ENCODE peak calls at places on chromosomes 4 and X, in eight cellular contexts. P is thoracic aorta; J is mesendoderm; I is pancreas; E is fibroblast of mammary gland; R is CD8-positive, alpha-beta T cell; Y is aorta; A is K562. S is an unnamed sample.
A peak's percentile ranks its signal among the peaks of the same experiment; 100 is the strongest.

GRCh38 chr4:7342223-7342576 is 92.5 kb downstream of the PSAPL1 start:
- DNase-seq in J (no peak), E (no peak), A (no peak), P (no peak), Y (no peak), I (peak; percentile 34), R (no peak), S (no peak)

GRCh38 chrX:336227-336626 is 17.6 kb upstream of the GTPBP6 start:
- DNase-seq in Y (peak; percentile 25), R (no peak), E (no peak), A (no peak), I (peak; percentile 29), J (no peak), P (no peak), S (no peak)

GRCh38 chr4:101649790-101650450 is 140.6 kb upstream of the BANK1 start:
- DNase-seq in Y (no peak), P (no peak), R (no peak), J (no peak), A (no peak), E (no peak), I (no peak), S (no peak)

GRCh38 chr4:71498002-71498401 is 159.2 kb downstream of the SLC4A4 start:
- DNase-seq in E (peak; percentile 2), J (no peak), I (no peak), P (no peak), R (no peak), A (no peak), Y (no peak), S (no peak)

GRCh38 chrX:133171962-133172708 is 46.0 kb downstream of the TFDP3 start:
- DNase-seq in A (peak; percentile 9), E (peak; percentile 9), P (no peak), I (no peak), J (peak; percentile 17), Y (no peak), R (no peak), S (no peak)

GRCh38 chrX:18288716-18289115 is 65.8 kb downstream of the SCML2 start:
- DNase-seq in A (no peak), I (no peak), J (peak; percentile 44), R (no peak), P (no peak), E (no peak), Y (no peak), S (no peak)

GRCh38 chr4:61985426-61985825 is 785.3 kb downstream of the ADGRL3 start:
- DNase-seq in R (no peak), Y (no peak), A (no peak), J (no peak), P (no peak), E (no peak), I (no peak), S (no peak)

GRCh38 chr4:71004281-71004851 is 10.9 kb downstream of the DCK start:
- DNase-seq in J (peak; percentile 61), Y (no peak), A (no peak), E (no peak), R (peak; percentile 69), I (no peak), P (no peak), S (no peak)

GRCh38 chr4:185470503-185471195 is 884 bp downstream of the CCDC110 start:
- DNase-seq in R (peak; percentile 48), P (no peak), Y (peak; percentile 68), J (peak; percentile 50), A (peak; percentile 38), E (peak; percentile 13), I (peak; percentile 89), S (peak; percentile 61)

GRCh38 chrX:47687249-47687648 is 28.3 kb upstream of the UXT start:
- DNase-seq in Y (no peak), P (no peak), R (no peak), E (no peak), A (no peak), J (no peak), I (no peak), S (no peak)

GRCh38 chrX:11465648-11466411 is 172.6 kb downstream of the AMELX start:
- DNase-seq in I (no peak), Y (no peak), P (no peak), E (no peak), A (no peak), J (no peak), R (no peak), S (no peak)

GRCh38 chr4:52841707-52842456 is 20.2 kb upstream of the RASL11B start:
- DNase-seq in I (no peak), E (peak; percentile 25), A (no peak), J (no peak), R (no peak), Y (no peak), P (no peak), S (no peak)

GRCh38 chrX:10875995-10876394 is 235.1 kb upstream of the HCCS start:
- DNase-seq in P (no peak), I (no peak), A (no peak), R (no peak), Y (no peak), J (no peak), E (no peak), S (no peak)

GRCh38 chr4:127224556-127224955 is 408.2 kb upstream of the INTU start:
- DNase-seq in I (no peak), Y (no peak), P (no peak), A (no peak), J (no peak), R (no peak), E (no peak), S (no peak)

GRCh38 chrX:102985182-102985581 is 48.1 kb downstream of the RAB40AL start:
- DNase-seq in J (no peak), Y (no peak), A (no peak), P (no peak), R (no peak), I (no peak), E (no peak), S (no peak)

GRCh38 chrX:51047950-51048349 is 137.4 kb downstream of the BMP15 start:
- DNase-seq in J (peak; percentile 14), A (no peak), Y (no peak), R (no peak), P (no peak), E (no peak), I (no peak), S (no peak)

GRCh38 chrX:19658030-19658429 is 142.7 kb upstream of the MAP3K15 start:
- DNase-seq in I (no peak), R (no peak), A (no peak), Y (no peak), P (no peak), E (peak; percentile 50), J (peak; percentile 36), S (no peak)

GRCh38 chr4:37434469-37434868 is 189.9 kb downstream of the NWD2 start:
- DNase-seq in R (no peak), A (no peak), P (no peak), E (peak; percentile 15), J (peak; percentile 32), Y (no peak), I (no peak), S (no peak)

GRCh38 chr4:158208931-158209640 is 1.2 kb upstream of the TMEM144 start:
- DNase-seq in R (no peak), J (peak; percentile 13), E (no peak), A (peak; percentile 31), Y (no peak), P (no peak), I (no peak), S (no peak)

GRCh38 chr4:158209825-158210807 is at the start of gene TMEM144:
- DNase-seq in Y (peak; percentile 97), A (peak; percentile 92), I (peak; percentile 93), J (peak; percentile 94), R (peak; percentile 27), P (peak; percentile 89), E (peak; percentile 88), S (peak; percentile 94)

DNA sequence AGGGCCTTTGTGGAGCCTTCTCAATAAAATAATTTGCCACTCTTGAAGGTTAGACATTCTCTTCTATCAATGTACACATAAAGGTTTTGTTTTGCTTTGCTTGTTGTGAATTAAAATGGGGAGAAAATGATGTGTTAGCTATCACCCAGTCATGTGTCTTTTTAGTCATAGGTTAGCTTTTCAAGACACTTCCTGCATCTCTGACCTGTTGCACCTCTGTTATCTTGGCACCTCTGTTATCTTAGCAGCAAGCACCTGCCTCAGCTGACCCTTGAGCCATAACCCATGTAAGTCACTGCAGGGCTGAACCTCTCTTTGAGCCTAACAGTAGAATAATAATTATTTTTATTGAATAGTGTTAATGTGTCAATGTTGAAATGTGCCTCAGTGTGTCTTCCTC is 1.0 kb downstream of the TMEM144 start:
- DNase-seq in A (peak; percentile 53), Y (no peak), E (no peak), R (no peak), I (no peak), P (no peak), J (peak; percentile 50), S (no peak)
- H3K4me3 ChIP-seq in A (peak overlapping the region; percentile 40), Y (no peak overlapping the region), E (peak overlapping the region; percentile 61), R (no peak overlapping the region), I (peak overlapping the region; percentile 41), P (peak overlapping the region; percentile 69), J (no peak overlapping the region), S (no peak overlapping the region)

DNA sequence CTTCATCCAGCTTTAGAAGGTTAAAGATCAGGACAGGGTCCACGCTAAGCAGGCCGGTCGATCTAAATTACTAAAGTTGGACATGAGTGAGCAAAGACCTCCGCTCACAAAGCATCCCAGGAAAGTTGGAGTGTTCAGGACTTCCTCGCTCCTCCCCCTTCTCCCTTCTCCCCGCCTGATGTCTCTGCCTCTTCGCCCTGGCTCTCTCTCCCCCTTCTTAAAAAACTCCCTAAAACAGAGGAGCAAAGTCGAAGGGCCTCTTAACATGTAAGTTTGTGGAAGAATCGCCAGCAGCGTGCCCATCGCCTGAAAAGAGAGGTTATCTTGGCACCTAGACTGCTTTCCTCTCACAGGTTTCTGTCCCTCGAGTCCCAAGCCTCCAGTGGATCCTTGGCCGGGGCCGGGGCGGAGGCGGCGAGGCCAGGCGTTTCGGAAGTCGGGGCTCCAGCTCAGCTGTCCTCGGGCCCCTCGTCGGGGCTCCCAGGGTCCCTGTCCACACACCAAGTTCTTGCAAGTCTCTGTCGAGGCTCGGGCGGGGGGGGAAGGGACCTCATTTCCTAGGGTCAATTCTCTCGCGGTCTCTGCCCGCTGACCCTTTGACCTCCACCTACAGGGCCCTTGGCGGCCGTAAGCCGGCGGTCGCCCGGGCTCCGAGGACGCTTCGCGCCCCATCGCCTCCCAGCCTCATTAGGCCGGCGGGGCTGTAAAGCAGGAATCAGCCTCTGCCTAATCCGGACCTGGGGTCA is 7.6 kb downstream of the ZIC3 start:
- DNase-seq in A (no peak), P (no peak), E (no peak), Y (no peak), I (no peak), R (no peak), J (peak; percentile 67), S (no peak)
- H3K4me3 ChIP-seq in A (no peak overlapping the region), P (no peak overlapping the region), E (no peak overlapping the region), Y (no peak overlapping the region), I (no peak overlapping the region), R (no peak overlapping the region), J (no peak overlapping the region), S (peak overlapping the region; percentile 43)

DNA sequence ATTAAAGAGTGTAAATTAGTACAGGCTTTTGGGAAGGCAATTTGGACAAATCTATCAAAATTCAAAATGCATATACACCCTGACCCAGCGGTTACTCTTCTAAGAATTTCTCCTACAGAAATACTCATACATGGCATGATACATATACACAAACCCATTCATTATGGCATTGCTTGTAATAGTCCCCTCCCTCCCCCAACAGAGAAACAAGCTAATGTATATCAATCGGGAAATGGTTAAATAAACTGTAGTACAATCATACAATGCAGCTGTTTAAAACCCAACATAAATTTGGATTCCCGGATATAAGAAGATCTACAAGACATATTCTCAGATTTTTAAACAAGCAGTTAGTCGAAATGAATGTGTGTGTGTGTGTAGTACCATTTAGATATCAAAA is 808 bp downstream of the HUWE1 start:
- DNase-seq in P (no peak), E (peak; percentile 5), I (no peak), R (no peak), Y (no peak), J (no peak), A (no peak), S (no peak)
- H3K4me3 ChIP-seq in P (peak overlapping the region; percentile 81), E (peak overlapping the region; percentile 72), I (peak overlapping the region; percentile 58), R (peak overlapping the region; percentile 38), Y (peak overlapping the region; percentile 44), J (peak overlapping the region; percentile 79), A (peak overlapping the region; percentile 83), S (peak overlapping the region; percentile 79)

GRCh38 chr4:100184787-100185186 is 5.5 kb downstream of the DDIT4L start:
- DNase-seq in A (no peak), I (no peak), Y (no peak), R (no peak), J (no peak), P (no peak), E (no peak), S (no peak)
- H3K4me3 ChIP-seq in A (no peak overlapping the region), I (no peak overlapping the region), Y (no peak overlapping the region), R (no peak overlapping the region), J (no peak overlapping the region), P (no peak overlapping the region), E (no peak overlapping the region), S (no peak overlapping the region)